ENCODE peak calls at places on chromosomes 2 and 18, in ten cellular contexts. D is sigmoid colon, K is ovary, F is K562, H is A549, O is transverse colon, E is tibial nerve, Y is SK-N-SH, A is suprapubic skin, L is esophagus muscularis mucosa. M is an unnamed sample.

GRCh38 chr18:23618862-23619387 is 32.6 kb upstream of the NPC1 start:
- DNase-seq in D (peak), L (no peak), K (peak), A (no peak), H (peak), E (no peak), O (no peak), F (no peak), Y (no peak), M (no peak)

GRCh38 chr2:24613154-24613814 is 122.2 kb downstream of the NCOA1 start:
- DNase-seq in A (no peak), L (no peak), D (no peak), O (no peak), E (no peak), F (peak), Y (no peak), H (peak), K (no peak), M (no peak)

GRCh38 chr2:88671786-88672427 is 19.6 kb upstream of the RPIA start:
- DNase-seq in A (no peak), F (peak), K (no peak), Y (peak), H (peak), E (no peak), O (no peak), D (no peak), L (no peak), M (no peak)

GRCh38 chr2:189608799-189609422 is 28.3 kb upstream of the SLC40A1 start:
- DNase-seq in F (no peak), H (no peak), Y (no peak), D (no peak), A (no peak), E (no peak), L (no peak), K (no peak), O (no peak), M (no peak)

GRCh38 chr18:9722691-9723090 is 14.6 kb downstream of the RAB31 start:
- DNase-seq in A (no peak), E (no peak), F (no peak), L (no peak), O (peak), Y (no peak), K (no peak), H (no peak), D (no peak), M (peak)

GRCh38 chr2:69464575-69464974 is 27.3 kb upstream of the NFU1 start:
- DNase-seq in F (peak), L (no peak), Y (no peak), E (no peak), H (peak), D (peak), A (peak), K (peak), O (no peak), M (no peak)

GRCh38 chr2:240569523-240569997 is 1.3 kb downstream of the RNPEPL1 start:
- DNase-seq in A (no peak), D (no peak), F (no peak), L (no peak), H (no peak), E (no peak), K (peak), O (no peak), Y (no peak), M (no peak)

GRCh38 chr2:168819829-168820489 is 17.5 kb downstream of the NOSTRIN start:
- DNase-seq in Y (no peak), D (no peak), F (no peak), E (no peak), A (no peak), L (no peak), O (no peak), H (no peak), K (no peak), M (no peak)

GRCh38 chr2:196336715-196337617 is 165.6 kb upstream of the STK17B start:
- DNase-seq in K (no peak), D (no peak), H (peak), L (peak), O (peak), E (no peak), Y (peak), A (no peak), F (peak), M (no peak)

GRCh38 chr2:64999754-65000153 is 10.6 kb downstream of the SLC1A4 start:
- DNase-seq in D (no peak), Y (no peak), O (no peak), K (no peak), L (no peak), H (no peak), A (no peak), F (no peak), E (no peak), M (no peak)

GRCh38 chr18:22207022-22207758 is 37.8 kb downstream of the GATA6 start:
- DNase-seq in H (no peak), L (peak), O (no peak), K (peak), Y (no peak), D (no peak), A (no peak), F (no peak), E (no peak), M (no peak)

GRCh38 chr2:1975060-1975459 is 230.7 kb upstream of the PXDN start:
- DNase-seq in D (peak), H (no peak), F (no peak), Y (no peak), K (no peak), A (no peak), L (no peak), E (no peak), O (no peak), M (no peak)

GRCh38 chr2:143819190-143819735 is 690.0 kb downstream of the ARHGAP15 start:
- DNase-seq in O (no peak), D (peak), L (no peak), K (no peak), E (no peak), H (no peak), F (no peak), A (peak), Y (no peak), M (no peak)

GRCh38 chr2:150219861-150220260 is 267.6 kb downstream of the RND3 start:
- DNase-seq in D (no peak), O (no peak), H (no peak), E (no peak), Y (no peak), F (no peak), L (no peak), K (no peak), A (no peak), M (no peak)

GRCh38 chr2:31411771-31412170 is 2.8 kb downstream of the XDH start:
- DNase-seq in H (peak), E (no peak), K (no peak), A (no peak), L (peak), Y (no peak), D (no peak), O (no peak), F (no peak), M (no peak)

GRCh38 chr2:29123584-29124349 is 8.6 kb downstream of the CLIP4 start:
- DNase-seq in O (no peak), H (peak), F (no peak), L (no peak), E (no peak), Y (no peak), D (no peak), K (no peak), A (no peak), M (no peak)

GRCh38 chr2:200795044-200795443 is 16.7 kb upstream of the BZW1 start:
- DNase-seq in A (no peak), L (no peak), K (peak), H (peak), O (no peak), E (peak), Y (no peak), D (peak), F (peak), M (no peak)

GRCh38 chr2:164739966-164740365 is 101.7 kb downstream of the COBLL1 start:
- DNase-seq in E (no peak), D (no peak), K (no peak), F (no peak), O (no peak), A (no peak), H (no peak), L (no peak), Y (no peak), M (no peak)

GRCh38 chr18:34976534-34976898 is 64.7 kb upstream of the MAPRE2 start:
- DNase-seq in E (no peak), O (no peak), Y (no peak), F (no peak), A (no peak), D (no peak), H (no peak), L (no peak), K (no peak), M (no peak)

GRCh38 chr2:218270721-218271486 is 585 bp downstream of the PNKD start:
- DNase-seq in F (no peak), L (no peak), K (no peak), A (no peak), E (no peak), Y (no peak), D (no peak), O (peak), H (no peak), M (no peak)

GRCh38 chr2:160063895-160064577 is 1.6 kb upstream of the PLA2R1 start:
- DNase-seq in H (no peak), O (no peak), A (no peak), K (no peak), E (no peak), D (no peak), L (no peak), Y (peak), F (no peak), M (no peak)

GRCh38 chr2:8332646-8333045 is 349.2 kb upstream of the ID2 start:
- DNase-seq in L (no peak), H (no peak), K (no peak), A (no peak), F (no peak), D (no peak), O (no peak), E (no peak), Y (no peak), M (no peak)

GRCh38 chr2:62184499-62185045 is 11.3 kb upstream of the B3GNT2 start:
- DNase-seq in E (no peak), L (no peak), O (no peak), A (no peak), D (no peak), K (no peak), Y (no peak), H (no peak), F (no peak), M (no peak)

GRCh38 chr2:26464390-26465265 is 13.3 kb downstream of the OTOF start:
- DNase-seq in H (no peak), K (no peak), F (no peak), O (no peak), A (peak), L (no peak), Y (peak), E (no peak), D (peak), M (no peak)

GRCh38 chr2:61887684-61888303 is 662 bp downstream of the CCT4 start:
- DNase-seq in H (peak), A (no peak), Y (peak), F (peak), K (no peak), O (no peak), D (no peak), L (no peak), E (no peak), M (no peak)

GRCh38 chr2:183029219-183029618 is 9.0 kb downstream of the NCKAP1 start:
- DNase-seq in E (no peak), D (no peak), H (no peak), Y (no peak), A (no peak), O (no peak), F (no peak), L (no peak), K (no peak), M (no peak)

GRCh38 chr18:50401888-50402287 is 27.0 kb downstream of the SKA1 start:
- DNase-seq in Y (peak), K (peak), H (no peak), O (peak), A (no peak), E (no peak), F (peak), D (no peak), L (no peak), M (peak)

GRCh38 chr2:191935247-191935646 is 88.4 kb upstream of the CAVIN2 start:
- DNase-seq in Y (no peak), E (no peak), K (no peak), F (no peak), O (no peak), H (no peak), D (no peak), L (no peak), A (no peak), M (no peak)

GRCh38 chr2:7703523-7704144 is 786.4 kb downstream of the RNF144A start:
- DNase-seq in O (no peak), E (no peak), L (no peak), K (no peak), Y (no peak), F (no peak), D (no peak), H (no peak), A (no peak), M (no peak)

GRCh38 chr2:100193334-100193733 is 50.9 kb upstream of the AFF3 start:
- DNase-seq in L (no peak), H (peak), A (no peak), D (no peak), Y (no peak), K (no peak), O (no peak), F (peak), E (no peak), M (no peak)

GRCh38 chr2:186603208-186603765 is 13.4 kb downstream of the ITGAV start:
- DNase-seq in H (no peak), O (no peak), F (no peak), L (no peak), Y (no peak), K (no peak), E (no peak), A (no peak), D (no peak), M (no peak)

GRCh38 chr2:126894082-126894481 is 4.6 kb upstream of the TEX51 start:
- DNase-seq in A (no peak), O (no peak), K (peak), F (no peak), L (no peak), Y (no peak), E (no peak), D (no peak), H (no peak), M (no peak)

GRCh38 chr2:28558918-28559317 is 63.1 kb downstream of the PLB1 start:
- DNase-seq in K (no peak), L (no peak), H (no peak), Y (no peak), D (peak), O (no peak), A (no peak), F (no peak), E (no peak), M (no peak)

GRCh38 chr18:57743008-57743407 is 60.1 kb downstream of the ATP8B1 start:
- DNase-seq in A (no peak), F (no peak), L (no peak), H (no peak), D (no peak), E (no peak), O (no peak), Y (no peak), K (no peak), M (no peak)

GRCh38 chr18:3919396-3920061 is 469.6 kb downstream of the TGIF1 start:
- DNase-seq in F (no peak), E (no peak), O (no peak), H (no peak), A (no peak), K (no peak), Y (no peak), L (peak), D (no peak), M (no peak)

GRCh38 chr2:148680462-148680861 is 35.9 kb downstream of the EPC2 start:
- DNase-seq in F (no peak), L (no peak), A (no peak), K (no peak), D (no peak), Y (no peak), H (no peak), O (no peak), E (no peak), M (no peak)

GRCh38 chr2:170737406-170737805 is 22.3 kb downstream of the SP5 start:
- DNase-seq in Y (no peak), D (no peak), O (no peak), A (no peak), F (no peak), H (no peak), E (no peak), L (no peak), K (no peak), M (no peak)

DNA sequence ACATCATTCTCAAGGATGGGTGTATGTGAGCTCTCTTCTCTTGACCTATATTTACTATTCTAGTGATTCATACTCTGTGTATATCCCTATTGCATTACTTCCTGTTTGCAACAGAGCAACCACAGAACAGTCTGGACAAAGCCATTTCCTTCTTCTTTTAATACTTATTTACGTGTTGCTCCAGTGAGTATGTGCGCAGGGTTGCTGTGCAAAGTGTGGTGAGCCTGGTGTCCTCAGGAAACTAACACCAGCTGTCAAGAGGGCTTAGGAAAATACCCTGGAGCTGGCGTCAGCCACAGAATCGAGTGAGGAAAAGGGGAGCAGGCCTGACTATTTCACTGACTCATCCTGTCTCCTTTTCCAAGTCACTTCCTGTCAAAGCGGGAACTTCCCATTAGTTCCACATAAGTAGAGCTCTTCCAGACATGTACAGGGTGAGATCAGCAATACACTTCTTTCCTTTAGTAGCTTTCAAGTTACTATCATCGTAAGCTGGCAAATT is 214.1 kb upstream of the COPS8 start:
- DNase-seq in H (peak), K (peak), Y (no peak), E (no peak), A (peak), F (no peak), D (peak), L (peak), O (peak), M (peak)
- TF ChIP-seq EP300 in H (no peak), K (no peak), Y (no peak), E (peak), A (peak), F (no peak), D (peak), L (no peak), O (peak), M (peak)

GRCh38 chr18:709771-710170 is 2.7 kb downstream of the ENOSF1 start:
- DNase-seq in Y (no peak), A (no peak), K (no peak), L (no peak), E (no peak), F (no peak), O (no peak), H (no peak), D (no peak), M (no peak)

GRCh38 chr18:712401-713134 is at the start of gene ENOSF1:
- DNase-seq in H (peak), A (peak), F (peak), Y (peak), D (peak), E (peak), L (peak), O (peak), K (peak), M (peak)

GRCh38 chr18:710418-711300 is 1.8 kb downstream of the ENOSF1 start:
- DNase-seq in F (peak), D (no peak), H (no peak), E (no peak), K (no peak), O (no peak), Y (no peak), A (no peak), L (no peak), M (no peak)

GRCh38 chr18:711693-712400 is 583 bp downstream of the ENOSF1 start:
- DNase-seq in F (peak), L (peak), O (peak), K (peak), Y (peak), D (peak), H (peak), E (peak), A (peak), M (peak)

GRCh38 chr18:711330-711692 is 1.1 kb downstream of the ENOSF1 start:
- DNase-seq in L (no peak), F (no peak), K (no peak), H (peak), A (no peak), O (peak), E (no peak), D (no peak), Y (peak), M (no peak)
- TF ChIP-seq EP300 in L (no peak), F (no peak), K (no peak), H (no peak), A (no peak), O (no peak), E (no peak), D (no peak), Y (no peak), M (no peak)

DNA sequence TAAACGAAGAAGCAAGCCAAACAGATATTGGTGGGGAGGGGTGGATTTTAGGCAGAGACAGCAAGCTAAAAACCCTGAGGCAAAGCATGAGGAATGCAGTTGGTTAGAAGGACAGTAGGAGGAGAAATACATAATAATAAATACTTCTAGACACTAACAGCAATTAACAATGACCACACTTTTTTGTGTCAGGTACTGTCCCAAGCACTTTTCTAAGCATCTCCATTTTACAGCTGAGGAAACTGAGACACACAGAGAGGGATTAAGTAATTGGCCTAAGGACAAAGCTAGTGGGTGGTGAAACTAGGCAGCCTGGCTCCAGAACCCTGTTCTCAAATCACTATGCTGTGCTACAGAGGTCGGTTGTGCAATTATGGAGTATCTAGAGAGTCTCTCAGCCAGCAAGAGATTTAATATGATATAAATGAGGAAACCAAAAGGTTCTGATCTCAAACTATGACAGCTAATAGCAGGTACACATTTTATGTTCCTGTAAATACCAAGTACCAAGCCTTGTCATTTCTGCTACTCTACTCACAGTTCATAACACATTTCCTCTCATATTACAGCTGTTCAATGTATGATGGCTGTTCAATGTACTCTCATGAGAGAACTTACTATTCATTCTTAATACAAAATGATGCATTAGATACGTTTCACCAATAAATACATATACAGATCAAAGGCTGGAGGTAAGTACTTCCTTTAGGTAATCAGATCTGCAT is 5.3 kb downstream of the MAP4K3 start:
- DNase-seq in F (no peak), O (no peak), K (no peak), D (no peak), H (no peak), E (no peak), Y (no peak), A (no peak), L (no peak), M (no peak)
- TF ChIP-seq EP300 in F (no peak), O (no peak), K (no peak), D (no peak), H (no peak), E (no peak), Y (no peak), A (no peak), L (no peak), M (no peak)

DNA sequence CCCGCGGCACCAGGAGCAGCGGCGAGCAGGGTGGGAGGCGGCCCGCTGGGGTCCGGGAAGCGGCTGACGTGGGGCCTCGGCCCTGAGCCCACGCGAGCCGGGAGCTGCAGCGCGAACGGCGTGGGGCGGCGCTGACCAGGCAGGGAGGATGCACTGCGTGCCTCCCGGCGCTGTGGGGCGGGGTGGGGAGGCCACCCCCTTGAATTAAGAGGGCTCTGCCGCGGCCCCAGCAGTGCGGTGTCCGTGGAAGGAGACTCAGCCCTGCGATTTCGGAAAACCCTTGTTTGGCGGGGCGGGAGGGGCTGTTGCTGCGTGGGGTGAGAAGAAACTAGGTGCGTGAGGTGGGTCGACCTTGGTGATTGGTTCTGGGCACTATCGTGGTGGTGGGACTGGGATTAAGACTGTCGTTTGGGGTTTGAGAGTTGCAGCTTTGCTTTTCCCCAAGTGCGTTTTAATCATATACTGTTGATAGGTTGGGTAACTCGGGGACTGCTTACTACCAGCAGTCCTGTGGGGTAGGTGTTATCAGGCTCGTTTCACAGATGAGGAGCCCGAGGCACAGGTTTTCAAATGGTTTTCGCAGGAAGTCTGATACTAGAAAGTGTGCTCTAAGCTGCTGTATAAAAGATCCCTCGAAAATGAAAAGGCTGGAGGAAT is 703 bp downstream of the ACSL3 start:
- DNase-seq in A (peak), O (peak), Y (peak), F (peak), H (no peak), K (peak), E (no peak), L (no peak), D (peak), M (peak)
- TF ChIP-seq EP300 in A (no peak), O (no peak), Y (no peak), F (no peak), H (no peak), K (no peak), E (no peak), L (no peak), D (no peak), M (no peak)